ENCODE peak calls at places on chromosomes 7 and 10, in five cellular contexts. F is cardiac fibroblast, Q is cardiac muscle cell, Y is kidney epithelial cell, U is astrocyte of the spinal cord. K is an unnamed sample.

GRCh38 chr10:87670591-87670990 is 10.9 kb downstream of the PAPSS2 start:
- DNase-seq in F (peak; percentile 80), Q (no peak), Y (no peak), U (peak; percentile 57), K (no peak)

GRCh38 chr10:77771450-77771849 is 133.8 kb upstream of the KCNMA1 start:
- DNase-seq in F (no peak), Q (no peak), Y (no peak), U (no peak), K (no peak)

GRCh38 chr7:10022957-10023356 is 950.7 kb upstream of the PHF14 start:
- DNase-seq in F (no peak), Q (peak; percentile 67), Y (peak; percentile 5), U (peak; percentile 1), K (no peak)

GRCh38 chr7:82507976-82508677 is 64.5 kb upstream of the CACNA2D1 start:
- DNase-seq in F (no peak), Q (no peak), Y (no peak), U (no peak), K (no peak)

GRCh38 chr7:139452948-139453672 is 30.4 kb downstream of the KLRG2 start:
- DNase-seq in F (peak; percentile 75), Q (no peak), Y (no peak), U (peak; percentile 61), K (peak; percentile 67)

GRCh38 chr7:6221340-6222319 is 50.8 kb downstream of the CYTH3 start:
- DNase-seq in F (peak; percentile 51), Q (no peak), Y (no peak), U (no peak), K (no peak)

GRCh38 chr10:47137311-47137851 is 162.6 kb upstream of the GDF10 start:
- DNase-seq in F (peak; percentile 88), Q (no peak), Y (peak; percentile 29), U (peak; percentile 78), K (peak; percentile 86)

GRCh38 chr10:5291501-5292195 is 73.1 kb upstream of the UCN3 start:
- DNase-seq in F (peak; percentile 98), Q (no peak), Y (peak; percentile 42), U (peak; percentile 62), K (peak; percentile 96)

GRCh38 chr7:17878621-17879020 is 61.7 kb downstream of the SNX13 start:
- DNase-seq in F (no peak), Q (no peak), Y (no peak), U (no peak), K (no peak)

GRCh38 chr10:79181680-79182079 is 112.9 kb downstream of the ZMIZ1 start:
- DNase-seq in F (no peak), Q (no peak), Y (no peak), U (no peak), K (no peak)

GRCh38 chr10:89183571-89183970 is 23.5 kb downstream of the CH25H start:
- DNase-seq in F (peak; percentile 55), Q (no peak), Y (no peak), U (peak; percentile 31), K (peak; percentile 48)

GRCh38 chr7:33645096-33645495 is 260.2 kb upstream of the BMPER start:
- DNase-seq in F (no peak), Q (no peak), Y (no peak), U (no peak), K (peak; percentile 73)

GRCh38 chr7:94240902-94241301 is 153.8 kb upstream of the COL1A2 start:
- DNase-seq in F (no peak), Q (no peak), Y (no peak), U (peak; percentile 28), K (peak; percentile 24)

GRCh38 chr10:119222531-119222930 is 15.2 kb downstream of the GRK5 start:
- DNase-seq in F (no peak), Q (no peak), Y (no peak), U (no peak), K (no peak)

GRCh38 chr10:17781856-17782255 is 27.3 kb upstream of the MRC1 start:
- DNase-seq in F (no peak), Q (peak; percentile 4), Y (no peak), U (no peak), K (no peak)

GRCh38 chr10:92689663-92690210 is at the start of gene HHEX:
- DNase-seq in F (peak; percentile 58), Q (peak; percentile 52), Y (no peak), U (peak; percentile 73), K (peak; percentile 34)

GRCh38 chr10:12165036-12165435 is 30.7 kb downstream of the NUDT5 start:
- DNase-seq in F (no peak), Q (no peak), Y (no peak), U (no peak), K (no peak)

GRCh38 chr7:129560831-129561230 is 50.7 kb upstream of the NRF1 start:
- DNase-seq in F (no peak), Q (no peak), Y (no peak), U (no peak), K (no peak)

GRCh38 chr10:24908793-24909423 is 43.5 kb downstream of the PRTFDC1 start:
- DNase-seq in F (peak; percentile 84), Q (no peak), Y (peak; percentile 58), U (peak; percentile 78), K (peak; percentile 61)

GRCh38 chr10:8420182-8420581 is 365.7 kb downstream of the GATA3 start:
- DNase-seq in F (no peak), Q (no peak), Y (no peak), U (no peak), K (no peak)

GRCh38 chr7:127250312-127251047 is 2.3 kb downstream of the GRM8 start:
- DNase-seq in F (peak; percentile 10), Q (no peak), Y (no peak), U (no peak), K (no peak)

GRCh38 chr7:20534543-20534942 is 80.9 kb upstream of the ABCB5 start:
- DNase-seq in F (no peak), Q (no peak), Y (no peak), U (no peak), K (no peak)

GRCh38 chr10:102335184-102335583 is 60.3 kb upstream of the NFKB2 start:
- DNase-seq in F (peak; percentile 38), Q (no peak), Y (no peak), U (no peak), K (peak; percentile 49)

GRCh38 chr10:106672517-106673175 is 491.9 kb downstream of the SORCS1 start:
- DNase-seq in F (peak; percentile 2), Q (no peak), Y (no peak), U (no peak), K (no peak)

DNA sequence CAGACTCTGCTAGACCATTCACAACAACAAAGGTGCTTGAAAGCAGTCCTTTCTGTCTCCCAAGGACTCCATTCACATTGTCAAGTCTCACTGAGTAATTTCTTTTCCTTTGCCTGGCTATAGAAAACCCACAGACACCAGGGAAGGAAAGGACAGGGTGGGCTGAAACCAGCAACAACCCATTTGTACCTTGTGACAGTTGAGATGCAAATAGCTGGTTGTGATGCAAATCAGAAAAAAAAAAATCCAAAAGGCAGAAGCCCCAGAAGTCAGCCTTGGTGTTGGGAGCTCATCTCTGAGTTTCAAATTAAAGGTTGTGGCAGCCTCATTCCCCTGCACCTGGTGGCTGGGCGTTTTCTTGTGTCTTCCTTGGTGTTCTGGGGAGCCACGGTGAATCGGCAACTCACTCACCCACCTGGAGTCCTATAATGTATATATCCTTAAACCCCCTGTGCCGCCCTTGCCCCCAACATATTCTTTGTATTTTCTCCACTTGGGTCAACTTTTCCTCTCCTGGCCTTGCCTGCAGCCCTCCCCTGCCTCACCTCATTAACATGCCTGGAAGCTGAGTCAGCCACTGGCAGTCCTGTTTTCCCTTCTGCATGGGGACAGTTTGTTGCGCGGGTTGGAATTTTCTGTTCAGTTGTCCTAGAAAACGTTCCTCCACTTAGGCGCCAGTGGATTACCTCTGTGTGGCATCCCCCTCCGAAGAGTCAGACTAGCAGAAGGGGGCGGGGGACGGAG is 97.6 kb downstream of the C10orf105 start:
- DNase-seq in F (peak; percentile 19), Q (peak; percentile 45), Y (peak; percentile 23), U (peak; percentile 50), K (peak; percentile 63)
- H3K4me3 ChIP-seq in F (no peak overlapping the region), Q (no peak overlapping the region), Y (no peak overlapping the region), U (no peak overlapping the region), K (no peak overlapping the region)

GRCh38 chr10:29533696-29534285 is 101.0 kb downstream of the SVIL start:
- DNase-seq in F (peak; percentile 7), Q (no peak), Y (no peak), U (no peak), K (peak; percentile 33)

GRCh38 chr10:29537799-29538198 is 97.0 kb downstream of the SVIL start:
- DNase-seq in F (no peak), Q (no peak), Y (no peak), U (no peak), K (no peak)

GRCh38 chr10:29535012-29535777 is 99.6 kb downstream of the SVIL start:
- DNase-seq in F (peak; percentile 84), Q (peak; percentile 58), Y (peak; percentile 89), U (peak; percentile 92), K (peak; percentile 83)

GRCh38 chr10:29534590-29534989 is 100.2 kb downstream of the SVIL start:
- DNase-seq in F (no peak), Q (no peak), Y (no peak), U (no peak), K (no peak)

DNA sequence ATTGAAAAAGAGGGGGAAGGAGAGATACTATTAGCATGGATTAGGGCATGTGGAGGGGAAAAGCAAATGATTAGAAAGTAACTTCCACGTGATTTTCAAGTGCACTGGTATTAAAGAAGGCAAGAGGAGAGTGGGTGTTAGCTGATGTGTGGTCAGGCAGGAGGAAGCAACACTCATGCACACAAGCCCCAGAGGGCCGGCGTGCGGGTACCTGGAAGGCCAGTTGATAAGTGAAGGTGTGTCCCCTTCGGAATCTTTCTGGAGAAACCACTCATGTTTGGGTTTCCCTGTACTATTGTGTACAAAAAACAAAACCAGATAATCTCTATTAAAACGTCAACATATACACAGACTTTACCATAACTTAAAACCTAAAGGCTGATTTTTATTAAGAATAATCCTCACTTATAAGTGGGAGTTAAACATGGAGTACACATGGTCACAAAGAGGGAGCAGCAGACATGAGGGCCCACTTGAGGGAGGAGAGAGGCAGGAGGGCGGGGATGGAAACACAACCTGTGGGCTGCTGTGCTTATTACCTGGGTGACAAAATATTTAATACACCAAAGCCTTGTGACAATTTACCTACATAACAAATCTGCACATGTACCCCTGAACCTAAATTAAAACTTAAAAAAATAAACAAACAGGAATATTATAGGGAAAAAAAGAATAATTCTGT is 98.9 kb downstream of the SVIL start:
- DNase-seq in F (no peak), Q (peak; percentile 69), Y (no peak), U (no peak), K (no peak)
- TF ChIP-seq CTCF in F (no peak), Q (no peak), Y (no peak), U (no peak), K (no peak)

GRCh38 chr7:36160313-36160712 is 7.3 kb downstream of the EEPD1 start:
- DNase-seq in F (no peak), Q (no peak), Y (no peak), U (no peak), K (no peak)

GRCh38 chr7:36159618-36160017 is 6.6 kb downstream of the EEPD1 start:
- DNase-seq in F (no peak), Q (no peak), Y (no peak), U (no peak), K (no peak)

GRCh38 chr7:36155811-36156361 is 2.8 kb downstream of the EEPD1 start:
- DNase-seq in F (no peak), Q (peak; percentile 24), Y (no peak), U (peak; percentile 56), K (peak; percentile 34)

GRCh38 chr7:36157506-36158320 is 4.7 kb downstream of the EEPD1 start:
- DNase-seq in F (no peak), Q (no peak), Y (no peak), U (no peak), K (no peak)

GRCh38 chr7:36158321-36158605 is 5.2 kb downstream of the EEPD1 start:
- DNase-seq in F (no peak), Q (no peak), Y (no peak), U (no peak), K (no peak)
- H3K4me3 ChIP-seq in F (no peak overlapping the region), Q (no peak overlapping the region), Y (no peak overlapping the region), U (no peak overlapping the region), K (no peak overlapping the region)

GRCh38 chr7:90173127-90173844 is 19.0 kb downstream of the STEAP1 start:
- DNase-seq in F (peak; percentile 40), Q (no peak), Y (no peak), U (peak; percentile 50), K (peak; percentile 33)
- TF ChIP-seq CTCF in F (no peak), Q (no peak), Y (no peak), U (no peak), K (no peak)

K was measured in AG10803.